ENCODE peak calls at places on chromosomes 3 and 15, in ten cellular contexts. I, F, T, K, Y, O, B, C, U and H are unnamed samples.

GRCh38 chr3:10522646-10523303 is 17.4 kb upstream of the ATP2B2 start:
- DNase-seq in I (no peak), F (peak), T (no peak), K (peak), Y (peak), O (no peak), B (no peak), C (peak), U (no peak), H (no peak)

GRCh38 chr3:189947948-189948723 is 172.6 kb downstream of the P3H2 start:
- DNase-seq in I (no peak), F (peak), T (no peak), K (no peak), Y (no peak), O (no peak), B (no peak), C (peak), U (peak), H (no peak)

GRCh38 chr15:28098766-28099554 is at the start of gene OCA2:
- DNase-seq in I (peak), F (no peak), T (peak), K (peak), Y (no peak), O (peak), B (peak), C (peak), U (peak), H (peak)

GRCh38 chr3:74054566-74054965 is 429.8 kb upstream of the PDZRN3 start:
- DNase-seq in I (no peak), F (no peak), T (no peak), K (no peak), Y (no peak), O (no peak), B (no peak), C (no peak), U (no peak), H (no peak)

GRCh38 chr15:96422153-96422552 is 91.7 kb downstream of the NR2F2 start:
- DNase-seq in I (no peak), F (no peak), T (no peak), K (no peak), Y (no peak), O (no peak), B (no peak), C (no peak), U (no peak), H (no peak)

GRCh38 chr3:128054363-128054762 is 2.1 kb downstream of the SEC61A1 start:
- DNase-seq in I (no peak), F (no peak), T (no peak), K (no peak), Y (no peak), O (no peak), B (no peak), C (no peak), U (peak), H (no peak)

GRCh38 chr15:52180196-52180835 is 10.9 kb downstream of the GNB5 start:
- DNase-seq in I (no peak), F (peak), T (peak), K (peak), Y (peak), O (peak), B (peak), C (no peak), U (no peak), H (peak)

GRCh38 chr3:187987919-187988318 is 166.0 kb upstream of the LPP start:
- DNase-seq in I (no peak), F (no peak), T (no peak), K (no peak), Y (peak), O (peak), B (peak), C (no peak), U (no peak), H (no peak)

GRCh38 chr15:37425541-37425940 is 325.2 kb upstream of the MEIS2 start:
- DNase-seq in I (no peak), F (no peak), T (no peak), K (no peak), Y (no peak), O (no peak), B (no peak), C (no peak), U (peak), H (no peak)

GRCh38 chr3:127817331-127817821 is 4.9 kb downstream of the MGLL start:
- DNase-seq in I (no peak), F (no peak), T (peak), K (peak), Y (no peak), O (no peak), B (no peak), C (no peak), U (peak), H (no peak)

GRCh38 chr3:55622116-55622515 is 135.0 kb upstream of the WNT5A start:
- DNase-seq in I (no peak), F (no peak), T (no peak), K (no peak), Y (no peak), O (no peak), B (no peak), C (no peak), U (peak), H (no peak)

GRCh38 chr3:123416647-123417046 is 32.2 kb downstream of the ADCY5 start:
- DNase-seq in I (no peak), F (no peak), T (no peak), K (no peak), Y (no peak), O (no peak), B (no peak), C (no peak), U (no peak), H (no peak)

GRCh38 chr3:113292933-113293332 is 81.6 kb downstream of the BOC start:
- DNase-seq in I (no peak), F (no peak), T (no peak), K (no peak), Y (no peak), O (no peak), B (no peak), C (no peak), U (no peak), H (no peak)

GRCh38 chr15:57550640-57551039 is 41.1 kb upstream of the MYZAP start:
- DNase-seq in I (no peak), F (no peak), T (peak), K (peak), Y (no peak), O (no peak), B (no peak), C (no peak), U (no peak), H (no peak)

GRCh38 chr15:77607111-77607893 is 25.4 kb downstream of the LINGO1 start:
- DNase-seq in I (peak), F (no peak), T (no peak), K (no peak), Y (no peak), O (no peak), B (no peak), C (no peak), U (no peak), H (no peak)

GRCh38 chr3:193630005-193630404 is 37.0 kb downstream of the OPA1 start:
- DNase-seq in I (no peak), F (no peak), T (no peak), K (no peak), Y (no peak), O (no peak), B (no peak), C (no peak), U (no peak), H (no peak)

GRCh38 chr3:155019576-155019975 is 60.5 kb upstream of the MME start:
- DNase-seq in I (no peak), F (no peak), T (peak), K (no peak), Y (no peak), O (no peak), B (no peak), C (no peak), U (no peak), H (no peak)

GRCh38 chr15:70203981-70204560 is 106.4 kb upstream of the TLE3 start:
- DNase-seq in I (no peak), F (no peak), T (no peak), K (no peak), Y (no peak), O (no peak), B (no peak), C (no peak), U (no peak), H (no peak)

GRCh38 chr3:127488740-127489139 is 101.8 kb downstream of the TPRA1 start:
- DNase-seq in I (no peak), F (no peak), T (no peak), K (peak), Y (peak), O (no peak), B (no peak), C (no peak), U (no peak), H (no peak)

GRCh38 chr15:39784125-39784524 is 1.5 kb upstream of the FSIP1 start:
- DNase-seq in I (no peak), F (no peak), T (no peak), K (no peak), Y (no peak), O (no peak), B (no peak), C (no peak), U (peak), H (no peak)

GRCh38 chr15:64515196-64515595 is 54.8 kb downstream of the ZNF609 start:
- DNase-seq in I (no peak), F (no peak), T (no peak), K (no peak), Y (no peak), O (no peak), B (no peak), C (no peak), U (no peak), H (no peak)

GRCh38 chr15:69341356-69341755 is 42.6 kb downstream of the PAQR5 start:
- DNase-seq in I (no peak), F (no peak), T (no peak), K (no peak), Y (no peak), O (no peak), B (no peak), C (no peak), U (no peak), H (no peak)